ENCODE peak calls at places on chromosomes 3 and 15, in nine cellular contexts. R is adrenal gland, E is IMR-90, N is tibial artery, O is dorsolateral prefrontal cortex, A is breast epithelium, L is pancreas, J is lung, T is DND-41. U is an unnamed sample.

GRCh38 chr3:42020681-42021307 is 58.9 kb upstream of the ULK4 start:
- DNase-seq in L (no peak), O (no peak), N (no peak), T (no peak), A (no peak), J (no peak), R (no peak), E (peak; percentile 83), U (no peak)

GRCh38 chr15:62928242-62928995 is 114.1 kb upstream of the TPM1 start:
- DNase-seq in A (no peak), E (peak; percentile 92), T (no peak), R (peak; percentile 47), J (no peak), O (no peak), L (no peak), N (no peak), U (peak; percentile 85)

GRCh38 chr3:115922681-115923347 is 299.5 kb downstream of the GAP43 start:
- DNase-seq in N (no peak), O (no peak), L (no peak), E (peak; percentile 62), A (no peak), T (no peak), J (no peak), R (no peak), U (no peak)

GRCh38 chr3:58387650-58388546 is 45.7 kb downstream of the PDHB start:
- DNase-seq in R (no peak), L (no peak), J (no peak), N (no peak), O (no peak), E (no peak), T (no peak), A (no peak), U (no peak)

GRCh38 chr3:109325657-109326056 is 9.3 kb upstream of the DPPA2 start:
- DNase-seq in T (no peak), O (no peak), E (no peak), L (no peak), A (no peak), N (no peak), J (no peak), R (no peak), U (no peak)

GRCh38 chr3:184262927-184263179 is 1.5 kb upstream of the CAMK2N2 start:
- DNase-seq in T (no peak), N (no peak), L (no peak), E (no peak), A (no peak), R (no peak), O (no peak), J (no peak), U (no peak)

GRCh38 chr15:79193157-79193948 is 89.2 kb upstream of the ANKRD34C start:
- DNase-seq in L (no peak), J (no peak), R (no peak), A (no peak), N (no peak), E (no peak), O (no peak), T (no peak), U (no peak)

GRCh38 chr3:186825294-186825821 is 17.2 kb upstream of the ADIPOQ start:
- DNase-seq in R (peak; percentile 22), A (no peak), L (no peak), E (peak; percentile 77), T (no peak), J (no peak), O (peak; percentile 70), N (no peak), U (no peak)

GRCh38 chr3:122577409-122578028 is at the start of gene PARP15:
- DNase-seq in A (no peak), O (no peak), J (no peak), E (no peak), N (no peak), L (no peak), T (peak; percentile 83), R (no peak), U (no peak)

GRCh38 chr3:129182390-129183180 is 1.1 kb downstream of the CNBP start:
- DNase-seq in O (no peak), N (no peak), R (no peak), E (peak; percentile 50), J (no peak), L (no peak), A (no peak), T (peak; percentile 29), U (no peak)

GRCh38 chr15:92467245-92467644 is 73.6 kb downstream of the ST8SIA2 start:
- DNase-seq in N (no peak), E (no peak), A (no peak), J (no peak), O (no peak), L (no peak), T (no peak), R (no peak), U (no peak)

GRCh38 chr3:123150449-123150954 is 51.2 kb upstream of the SEC22A start:
- DNase-seq in N (no peak), O (no peak), R (no peak), A (no peak), E (no peak), T (no peak), J (no peak), L (no peak), U (no peak)

GRCh38 chr15:34360298-34360697 is 6.7 kb downstream of the LPCAT4 start:
- DNase-seq in T (no peak), N (no peak), L (no peak), E (no peak), O (no peak), A (no peak), R (no peak), J (no peak), U (no peak)

GRCh38 chr15:34359416-34359815 is 7.6 kb downstream of the LPCAT4 start:
- DNase-seq in R (peak; percentile 60), J (no peak), E (no peak), O (no peak), A (no peak), T (no peak), L (no peak), N (no peak), U (no peak)

GRCh38 chr15:34357653-34358052 is 9.3 kb downstream of the LPCAT4 start:
- DNase-seq in O (no peak), L (no peak), J (no peak), T (no peak), N (no peak), A (no peak), E (no peak), R (no peak), U (no peak)

GRCh38 chr15:34358948-34359347 is 8.0 kb downstream of the LPCAT4 start:
- DNase-seq in N (no peak), O (no peak), R (no peak), E (no peak), L (no peak), J (no peak), A (no peak), T (no peak), U (no peak)

GRCh38 chr15:34358367-34358766 is 8.6 kb downstream of the LPCAT4 start:
- DNase-seq in O (no peak), N (no peak), E (no peak), R (no peak), L (no peak), J (no peak), A (no peak), T (no peak), U (no peak)
- TF ChIP-seq CTCF in O (no peak), N (no peak), E (peak; percentile 18), R (no peak), L (no peak), J (no peak), A (no peak), T (no peak), U (peak; percentile 13)

DNA sequence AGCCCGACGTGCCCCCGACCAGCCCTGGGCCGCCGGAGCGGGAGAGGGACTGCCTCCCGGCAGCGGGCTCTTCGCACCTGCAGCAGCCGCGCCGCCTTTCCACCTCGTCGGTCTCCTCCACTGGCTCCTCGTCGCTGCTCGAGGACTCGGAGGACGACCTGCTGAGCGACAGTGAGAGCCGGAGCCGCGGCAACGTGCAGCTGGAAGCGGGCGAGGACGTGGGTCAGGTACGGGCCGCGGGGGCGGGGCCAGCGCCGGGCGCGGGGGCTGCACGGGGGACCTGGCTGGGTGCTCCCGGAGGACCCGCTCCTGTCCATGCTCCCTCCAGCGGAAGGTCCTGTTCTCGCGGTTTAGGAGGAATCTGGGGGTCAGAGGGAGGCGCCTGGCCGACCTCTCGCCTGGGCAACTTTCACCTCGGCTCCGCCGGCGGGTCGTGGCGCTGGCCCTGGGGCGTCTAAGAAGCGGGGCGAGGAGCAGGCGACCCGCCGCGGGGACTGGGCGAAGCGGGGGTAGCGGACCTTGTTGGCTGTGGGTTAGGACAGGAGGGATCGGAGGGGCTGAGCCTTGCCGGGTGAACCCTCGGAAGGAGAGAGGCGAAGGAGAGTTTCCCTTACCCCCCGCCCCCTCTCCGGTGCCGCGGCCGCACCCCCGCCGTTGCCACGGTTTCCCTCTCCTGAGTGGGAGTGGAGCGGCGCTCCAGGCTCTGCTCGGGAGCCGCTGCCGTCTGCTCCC is 682 bp downstream of the ITPKA start:
- DNase-seq in L (peak; percentile 57), O (no peak), R (peak; percentile 44), J (no peak), E (no peak), N (no peak), T (peak; percentile 55), A (no peak), U (no peak)
- H3K27me3 ChIP-seq in L (no peaks in the 10 kb centered on the region), O (no peaks in the 10 kb centered on the region), R (no peaks in the 10 kb centered on the region), J (no peaks in the 10 kb centered on the region), E (peaks cover 9% of the 10 kb centered on the region), N (no peaks in the 10 kb centered on the region), T (peaks cover 9% of the 10 kb centered on the region), A (peaks cover 7% of the 10 kb centered on the region), U (peaks cover 7% of the 10 kb centered on the region)

GRCh38 chr3:70261283-70261682 is 51.2 kb downstream of the MDFIC2 start:
- DNase-seq in J (no peak), O (no peak), L (no peak), R (no peak), A (no peak), N (no peak), T (no peak), E (no peak), U (no peak)

GRCh38 chr3:70256566-70256965 is 55.9 kb downstream of the MDFIC2 start:
- DNase-seq in A (no peak), T (no peak), E (no peak), O (no peak), J (no peak), N (no peak), L (no peak), R (no peak), U (no peak)
- TF ChIP-seq CTCF in A (no peak), T (no peak), E (no peak), O (no peak), J (no peak), N (no peak), L (no peak), R (no peak), U (no peak)

DNA sequence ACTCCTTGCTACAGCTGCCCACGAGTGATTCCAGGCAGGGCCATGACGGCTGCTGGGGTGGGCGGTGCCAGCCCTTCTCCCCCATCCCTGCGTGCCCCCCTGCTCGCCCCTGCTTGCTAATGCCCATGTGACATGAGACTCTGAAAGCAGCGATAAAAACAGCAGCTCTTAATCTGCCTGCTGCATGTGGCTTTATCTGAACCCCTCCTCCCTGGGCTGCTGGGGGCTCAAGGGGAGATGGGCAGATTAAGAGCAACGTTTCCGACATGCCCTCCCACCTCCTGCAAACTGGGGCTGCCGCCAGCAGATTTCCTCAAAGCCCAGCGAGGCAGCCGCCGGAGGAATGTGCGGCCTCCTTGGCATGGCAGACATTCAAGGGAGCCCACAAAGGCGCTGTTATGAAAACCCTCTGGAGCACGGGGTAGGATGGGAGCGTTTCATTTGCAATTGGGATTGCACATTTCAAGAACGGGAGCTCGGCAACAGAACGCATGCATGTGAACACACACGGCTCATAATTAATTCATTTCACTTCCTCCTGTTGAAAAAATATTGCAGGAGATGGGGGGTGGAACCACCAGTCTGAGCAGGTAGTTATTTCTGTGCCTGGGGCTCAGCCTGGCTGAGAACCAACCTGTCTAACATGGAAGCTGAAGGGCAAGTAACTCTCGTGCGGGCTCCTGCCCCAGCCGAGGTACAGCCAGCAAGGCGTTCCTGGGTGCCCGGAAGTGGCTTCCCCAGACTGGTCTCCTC is 504.2 kb upstream of the PROK2 start:
- DNase-seq in O (peak; percentile 78), E (peak; percentile 57), A (peak; percentile 87), L (peak; percentile 34), R (no peak), T (no peak), N (no peak), J (peak; percentile 37), U (no peak)
- H3K27me3 ChIP-seq in O (no peaks in the 10 kb centered on the region), E (peaks cover 35% of the 10 kb centered on the region), A (no peaks in the 10 kb centered on the region), L (no peaks in the 10 kb centered on the region), R (no peaks in the 10 kb centered on the region), T (peaks cover 3% of the 10 kb centered on the region), N (no peaks in the 10 kb centered on the region), J (no peaks in the 10 kb centered on the region), U (peaks cover 18% of the 10 kb centered on the region)